ENCODE peak calls at places on chromosomes 7 and 10, in ten cellular contexts. B is WTC11, H is lower leg skin, D is body of pancreas, Y is chondrocyte, P is ovary, T is fibroblast of pulmonary artery, S is endothelial cell, J is astrocyte of the spinal cord, K is brain microvascular endothelial cell. E is an unnamed sample.

GRCh38 chr7:105036217-105037168 is 22.5 kb downstream of the KMT2E start:
- DNase-seq in S (no peak), B (no peak), H (no peak), J (no peak), T (no peak), K (no peak), Y (no peak), D (no peak), P (no peak), E (no peak)

GRCh38 chr10:27715505-27715904 is 30.1 kb downstream of the MKX start:
- DNase-seq in H (no peak), B (no peak), P (no peak), S (no peak), J (no peak), T (no peak), D (no peak), Y (no peak), K (no peak), E (no peak)

GRCh38 chr10:15703167-15703880 is 16.4 kb downstream of the ITGA8 start:
- DNase-seq in D (no peak), Y (no peak), P (no peak), H (no peak), K (peak), S (no peak), B (no peak), J (peak), T (no peak), E (no peak)

GRCh38 chr10:48649349-48649944 is 35.2 kb upstream of the WDFY4 start:
- DNase-seq in B (no peak), H (peak), J (no peak), S (no peak), K (no peak), D (no peak), P (no peak), T (no peak), Y (no peak), E (no peak)

GRCh38 chr10:77392851-77393250 is 244.8 kb downstream of the KCNMA1 start:
- DNase-seq in B (no peak), D (no peak), S (no peak), T (peak), Y (no peak), P (no peak), J (peak), H (peak), K (peak), E (peak)

GRCh38 chr10:69515699-69516547 is 57.3 kb downstream of the NEUROG3 start:
- DNase-seq in K (peak), S (peak), J (peak), D (peak), P (peak), T (peak), B (peak), Y (no peak), H (peak), E (peak)

GRCh38 chr7:133126422-133126821 is 44.5 kb upstream of the CHCHD3 start:
- DNase-seq in Y (no peak), P (no peak), S (no peak), B (no peak), T (no peak), J (no peak), H (no peak), D (no peak), K (no peak), E (no peak)

GRCh38 chr10:69968830-69969229 is 83.8 kb upstream of the MACROH2A2 start:
- DNase-seq in T (peak), J (no peak), H (no peak), Y (no peak), S (no peak), P (no peak), B (peak), K (no peak), D (no peak), E (no peak)

GRCh38 chr10:22246680-22247391 is 29.0 kb upstream of the EBLN1 start:
- DNase-seq in D (no peak), H (no peak), K (peak), P (no peak), S (no peak), J (peak), T (peak), B (no peak), Y (no peak), E (no peak)

GRCh38 chr10:6716521-6716920 is 136.4 kb upstream of the PRKCQ start:
- DNase-seq in H (no peak), P (no peak), Y (no peak), K (no peak), S (no peak), B (no peak), D (no peak), J (no peak), T (no peak), E (no peak)

GRCh38 chr7:44486693-44487092 is 3.8 kb downstream of the NUDCD3 start:
- DNase-seq in B (no peak), T (peak), J (no peak), Y (no peak), K (no peak), H (no peak), D (peak), S (no peak), P (no peak), E (peak)

GRCh38 chr7:26664735-26665420 is 199.5 kb downstream of the SKAP2 start:
- DNase-seq in K (no peak), D (peak), B (no peak), H (no peak), S (no peak), J (no peak), P (no peak), T (peak), Y (no peak), E (peak)

GRCh38 chr7:137804819-137805218 is 42.0 kb downstream of the DGKI start:
- DNase-seq in Y (no peak), J (peak), K (no peak), B (no peak), D (no peak), T (no peak), S (no peak), P (no peak), H (no peak), E (no peak)

GRCh38 chr10:60977161-60978128 is 33.5 kb upstream of the RHOBTB1 start:
- DNase-seq in J (no peak), D (no peak), T (no peak), H (no peak), K (no peak), B (no peak), P (no peak), Y (no peak), S (no peak), E (no peak)

GRCh38 chr10:70378122-70378521 is 4.3 kb downstream of the LRRC20 start:
- DNase-seq in T (peak), Y (no peak), J (peak), B (no peak), P (no peak), S (no peak), K (peak), H (no peak), D (no peak), E (no peak)

GRCh38 chr7:100968031-100968430 is 1.3 kb upstream of the MUC12 start:
- DNase-seq in Y (no peak), D (no peak), S (no peak), H (no peak), J (no peak), K (no peak), P (no peak), T (no peak), B (no peak), E (no peak)

GRCh38 chr7:108561047-108561619 is 8.4 kb downstream of the THAP5 start:
- DNase-seq in Y (no peak), D (no peak), T (peak), B (no peak), P (no peak), K (no peak), S (no peak), J (peak), H (no peak), E (no peak)

GRCh38 chr7:100441641-100442535 is 5.6 kb upstream of the PPP1R35 start:
- DNase-seq in H (peak), K (no peak), P (peak), T (no peak), J (no peak), Y (peak), D (no peak), B (peak), S (no peak), E (no peak)

GRCh38 chr10:17200035-17200884 is 1.2 kb downstream of the TRDMT1 start:
- DNase-seq in T (peak), K (no peak), D (no peak), J (peak), S (no peak), P (no peak), H (no peak), B (no peak), Y (no peak), E (no peak)

GRCh38 chr10:62233494-62234283 is 35.0 kb downstream of the RTKN2 start:
- DNase-seq in P (no peak), B (no peak), Y (no peak), S (no peak), K (no peak), J (no peak), H (no peak), D (no peak), T (peak), E (no peak)

GRCh38 chr7:1129431-1129830 is 30.6 kb downstream of the ZFAND2A start:
- DNase-seq in D (no peak), H (no peak), J (no peak), B (no peak), S (no peak), T (no peak), K (no peak), P (peak), Y (peak), E (no peak)

GRCh38 chr7:134707663-134708383 is 61.2 kb downstream of the BPGM start:
- DNase-seq in S (no peak), B (no peak), T (no peak), J (no peak), K (no peak), D (no peak), H (no peak), Y (no peak), P (no peak), E (no peak)

GRCh38 chr10:118662228-118663035 is 67.0 kb upstream of the PRLHR start:
- DNase-seq in K (no peak), Y (no peak), S (no peak), B (no peak), T (no peak), H (no peak), P (no peak), D (no peak), J (no peak), E (no peak)

GRCh38 chr7:514651-515598 is 4.7 kb downstream of the PDGFA start:
- DNase-seq in Y (no peak), B (peak), P (no peak), K (peak), S (no peak), H (no peak), D (peak), T (no peak), J (peak), E (no peak)

GRCh38 chr10:101301111-101301731 is 52.7 kb upstream of the BTRC start:
- DNase-seq in Y (no peak), J (no peak), H (no peak), B (peak), D (peak), P (no peak), T (peak), S (peak), K (peak), E (no peak)

GRCh38 chr10:18005445-18005780 is 53.7 kb downstream of the SLC39A12 start:
- DNase-seq in B (no peak), P (no peak), H (no peak), J (no peak), T (no peak), K (no peak), S (no peak), D (no peak), Y (no peak), E (no peak)

GRCh38 chr7:79749851-79750250 is 296.4 kb upstream of the MAGI2 start:
- DNase-seq in Y (no peak), H (no peak), D (no peak), J (no peak), S (no peak), P (no peak), K (no peak), T (no peak), B (no peak), E (no peak)

GRCh38 chr10:87559392-87559791 is 54.7 kb downstream of the MINPP1 start:
- DNase-seq in J (no peak), D (no peak), K (no peak), T (no peak), Y (no peak), P (no peak), H (no peak), S (no peak), B (no peak), E (no peak)

GRCh38 chr7:108001759-108002725 is 919 bp downstream of the LAMB1 start:
- DNase-seq in P (peak), S (peak), D (no peak), T (no peak), B (peak), Y (no peak), J (peak), H (no peak), K (no peak), E (no peak)

GRCh38 chr7:105896407-105896842 is 20.0 kb upstream of the ATXN7L1 start:
- DNase-seq in S (no peak), D (no peak), K (no peak), P (no peak), Y (no peak), H (no peak), J (no peak), T (no peak), B (no peak), E (peak)

GRCh38 chr7:131106681-131107342 is 220.9 kb upstream of the MKLN1 start:
- DNase-seq in K (peak), D (peak), J (no peak), P (peak), B (peak), S (peak), Y (no peak), T (peak), H (peak), E (peak)

GRCh38 chr10:76973515-76974289 is 663.9 kb downstream of the KCNMA1 start:
- DNase-seq in H (no peak), Y (no peak), B (no peak), T (no peak), S (no peak), K (no peak), P (no peak), D (no peak), J (peak), E (no peak)

GRCh38 chr10:69048103-69048502 is 39.8 kb upstream of the SRGN start:
- DNase-seq in D (no peak), J (peak), S (no peak), B (no peak), Y (no peak), K (peak), H (peak), P (no peak), T (no peak), E (peak)

GRCh38 chr7:16991551-16991950 is 109.8 kb upstream of the AGR3 start:
- DNase-seq in B (no peak), H (no peak), S (no peak), J (no peak), Y (no peak), T (no peak), P (no peak), D (no peak), K (no peak), E (no peak)

GRCh38 chr7:116525913-116526857 is 1.3 kb downstream of the CAV1 start:
- DNase-seq in H (peak), S (peak), K (peak), J (peak), P (peak), T (peak), D (peak), Y (peak), B (peak), E (peak)

GRCh38 chr10:123144697-123145541 is 3.0 kb upstream of the HMX2 start:
- DNase-seq in Y (no peak), K (no peak), J (no peak), B (peak), H (no peak), D (no peak), T (no peak), S (no peak), P (no peak), E (no peak)
- TF ChIP-seq CTCF in Y (no peak), K (peak), J (no peak), B (no peak), H (no peak), D (no peak), T (no peak), S (no peak), P (no peak), E (no peak)

GRCh38 chr7:49187543-49188268 is 263.4 kb downstream of the CDC14C start:
- DNase-seq in H (no peak), T (no peak), D (no peak), K (no peak), B (no peak), J (no peak), Y (no peak), P (no peak), S (no peak), E (no peak)
- TF ChIP-seq CTCF in H (no peak), T (no peak), D (no peak), K (no peak), B (no peak), J (no peak), Y (no peak), P (no peak), S (no peak), E (no peak)

GRCh38 chr10:119818889-119819270 is 53.8 kb downstream of the MCMBP start:
- DNase-seq in S (no peak), H (no peak), P (no peak), J (no peak), Y (no peak), K (no peak), D (no peak), T (no peak), B (peak), E (no peak)

GRCh38 chr10:119821172-119821571 is 51.5 kb downstream of the MCMBP start:
- DNase-seq in H (no peak), B (no peak), K (no peak), D (no peak), P (no peak), S (no peak), J (no peak), T (no peak), Y (no peak), E (no peak)

GRCh38 chr10:119812684-119813083 is 60.0 kb downstream of the MCMBP start:
- DNase-seq in K (no peak), J (no peak), B (no peak), D (no peak), S (no peak), T (no peak), H (no peak), Y (no peak), P (no peak), E (no peak)

GRCh38 chr10:119815671-119816070 is 57.0 kb downstream of the MCMBP start:
- DNase-seq in K (no peak), J (no peak), Y (no peak), H (no peak), B (no peak), P (no peak), D (no peak), S (no peak), T (no peak), E (no peak)

GRCh38 chr10:119817991-119818888 is 54.4 kb downstream of the MCMBP start:
- DNase-seq in D (peak), B (peak), Y (peak), T (peak), H (peak), K (peak), S (peak), P (peak), J (peak), E (peak)
- TF ChIP-seq CTCF in D (no peak), B (peak), Y (peak), T (no peak), H (no peak), K (peak), S (peak), P (peak), J (peak), E (no peak)

GRCh38 chr10:8420182-8420581 is 365.7 kb downstream of the GATA3 start:
- DNase-seq in S (no peak), J (no peak), H (no peak), D (no peak), T (no peak), P (no peak), K (no peak), B (no peak), Y (no peak), E (no peak)
- TF ChIP-seq CTCF in S (no peak), J (no peak), H (no peak), D (no peak), T (no peak), P (no peak), K (no peak), B (no peak), Y (no peak), E (no peak)

GRCh38 chr10:31709028-31709427 is 219.6 kb downstream of the ARHGAP12 start:
- DNase-seq in P (no peak), Y (no peak), J (no peak), H (no peak), T (no peak), D (no peak), S (no peak), K (no peak), B (no peak), E (no peak)
- TF ChIP-seq CTCF in P (no peak), Y (peak), J (no peak), H (no peak), T (peak), D (no peak), S (no peak), K (peak), B (no peak), E (no peak)

GRCh38 chr7:4631664-4632171 is 50.4 kb upstream of the FOXK1 start:
- DNase-seq in K (peak), D (peak), H (peak), P (peak), B (peak), J (peak), T (peak), Y (no peak), S (peak), E (peak)

GRCh38 chr7:4634166-4634565 is 47.9 kb upstream of the FOXK1 start:
- DNase-seq in J (no peak), Y (no peak), P (no peak), B (no peak), H (no peak), D (no peak), S (no peak), T (peak), K (no peak), E (no peak)

GRCh38 chr7:4631021-4631663 is 51.0 kb upstream of the FOXK1 start:
- DNase-seq in Y (no peak), T (no peak), J (no peak), D (no peak), P (no peak), S (no peak), H (no peak), B (no peak), K (no peak), E (no peak)

GRCh38 chr7:4629287-4629905 is 52.7 kb upstream of the FOXK1 start:
- DNase-seq in S (no peak), K (no peak), T (no peak), B (no peak), J (no peak), Y (no peak), P (no peak), D (no peak), H (no peak), E (no peak)

GRCh38 chr7:4633012-4633411 is 49.1 kb upstream of the FOXK1 start:
- DNase-seq in P (no peak), S (no peak), T (peak), J (peak), D (no peak), B (no peak), H (no peak), Y (no peak), K (peak), E (no peak)
- TF ChIP-seq CTCF in P (no peak), S (no peak), T (no peak), J (no peak), D (no peak), B (no peak), H (no peak), Y (no peak), K (no peak), E (no peak)